ENCODE peak calls at places on chromosomes 16 and 17, in seven cellular contexts. S is heart right ventricle, N is astrocyte, Q is body of pancreas, G is transverse colon, I is H9, X is PC-3. K is an unnamed sample.
A peak's percentile ranks its signal among the peaks of the same experiment; 100 is the strongest.

GRCh38 chr16:67897231-67897630 is 4.2 kb downstream of the PSKH1 start:
- DNase-seq in I (no peak), X (no peak), S (peak; percentile 42), Q (no peak), G (no peak), N (peak; percentile 51), K (no peak)

GRCh38 chr17:7374353-7374752 is 6.5 kb upstream of the TNK1 start:
- DNase-seq in S (no peak), N (no peak), I (no peak), X (no peak), Q (no peak), G (no peak), K (no peak)

GRCh38 chr16:87108278-87108677 is 208.9 kb downstream of the C16orf95 start:
- DNase-seq in I (no peak), X (no peak), G (no peak), S (no peak), N (no peak), Q (no peak), K (no peak)

GRCh38 chr16:4693956-4694663 is 748 bp downstream of the NUDT16L1 start:
- DNase-seq in I (peak; percentile 49), S (no peak), N (peak; percentile 37), Q (peak; percentile 58), G (peak; percentile 56), X (peak; percentile 21), K (peak; percentile 37)

GRCh38 chr16:24731722-24732419 is 2.4 kb downstream of the TNRC6A start:
- DNase-seq in G (no peak), Q (peak; percentile 61), I (no peak), X (no peak), N (no peak), S (peak; percentile 55), K (no peak)

GRCh38 chr17:8117367-8117979 is 841 bp downstream of the ALOXE3 start:
- DNase-seq in Q (no peak), S (peak; percentile 14), N (no peak), I (peak; percentile 71), X (no peak), G (no peak), K (no peak)

GRCh38 chr16:85574672-85575475 is 38.2 kb upstream of the GSE1 start:
- DNase-seq in I (no peak), X (no peak), N (no peak), Q (peak; percentile 52), S (no peak), G (no peak), K (no peak)

GRCh38 chr16:1158456-1159324 is 5.8 kb downstream of the CACNA1H start:
- DNase-seq in S (peak; percentile 76), I (no peak), G (peak; percentile 60), Q (peak; percentile 72), X (no peak), N (no peak), K (no peak)

GRCh38 chr17:12964162-12964561 is 53.7 kb downstream of the ELAC2 start:
- DNase-seq in S (no peak), N (no peak), X (no peak), Q (no peak), I (no peak), G (no peak), K (no peak)

GRCh38 chr17:45895304-45895968 is 1.1 kb downstream of the MAPT start:
- DNase-seq in S (no peak), X (peak; percentile 31), Q (peak; percentile 20), N (no peak), I (peak; percentile 59), G (no peak), K (no peak)

GRCh38 chr16:88905563-88905962 is 39.1 kb upstream of the PABPN1L start:
- DNase-seq in X (no peak), Q (no peak), G (no peak), S (no peak), N (no peak), I (peak; percentile 76), K (no peak)

GRCh38 chr17:68790931-68791330 is 164.3 kb downstream of the ABCA8 start:
- DNase-seq in Q (no peak), N (peak; percentile 42), X (no peak), I (no peak), S (peak; percentile 62), G (no peak), K (no peak)

DNA sequence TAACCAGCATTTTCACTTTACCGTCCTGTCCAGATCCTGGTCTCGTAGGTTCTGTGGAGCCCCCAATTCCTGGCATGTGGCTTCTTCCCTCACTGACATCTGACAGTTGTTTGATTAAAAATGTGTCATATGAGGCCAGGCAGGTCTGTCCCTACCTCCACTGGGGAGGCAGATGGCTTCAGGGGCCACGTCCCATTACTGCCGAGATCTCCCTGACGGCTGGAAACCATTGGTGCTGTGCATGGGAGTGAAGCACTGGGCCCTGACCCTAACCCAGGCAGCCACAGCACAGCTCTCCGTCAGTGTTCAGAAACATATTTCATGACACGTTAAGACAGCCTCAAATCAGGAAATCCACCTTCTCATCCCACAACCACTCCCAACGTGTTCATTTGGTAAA is 77.5 kb downstream of the GNAO1 start:
- DNase-seq in G (no peak), N (no peak), S (no peak), Q (no peak), I (no peak), X (no peak), K (no peak)
- H3K4me1 ChIP-seq in G (no peaks in the 10 kb centered on the region), N (peaks cover 15% of the 10 kb centered on the region), S (peaks cover 30% of the 10 kb centered on the region), Q (no peaks in the 10 kb centered on the region), I (peaks cover 9% of the 10 kb centered on the region), X (no peaks in the 10 kb centered on the region), K (peaks cover 5% of the 10 kb centered on the region)

GRCh38 chr17:43994272-43995149 is 9.9 kb upstream of the NAGS start:
- DNase-seq in X (peak; percentile 87), I (peak; percentile 86), Q (peak; percentile 70), G (peak; percentile 60), S (peak; percentile 54), N (no peak), K (peak; percentile 31)

GRCh38 chr17:43999024-43999423 is 5.4 kb upstream of the NAGS start:
- DNase-seq in N (no peak), I (no peak), X (no peak), G (no peak), S (no peak), Q (no peak), K (no peak)

GRCh38 chr17:43992641-43993040 is 11.8 kb upstream of the NAGS start:
- DNase-seq in S (no peak), N (no peak), I (no peak), Q (no peak), X (no peak), G (no peak), K (no peak)

GRCh38 chr17:43998552-43998951 is 5.9 kb upstream of the NAGS start:
- DNase-seq in I (no peak), Q (no peak), G (no peak), S (no peak), X (peak; percentile 39), N (peak; percentile 58), K (no peak)

DNA sequence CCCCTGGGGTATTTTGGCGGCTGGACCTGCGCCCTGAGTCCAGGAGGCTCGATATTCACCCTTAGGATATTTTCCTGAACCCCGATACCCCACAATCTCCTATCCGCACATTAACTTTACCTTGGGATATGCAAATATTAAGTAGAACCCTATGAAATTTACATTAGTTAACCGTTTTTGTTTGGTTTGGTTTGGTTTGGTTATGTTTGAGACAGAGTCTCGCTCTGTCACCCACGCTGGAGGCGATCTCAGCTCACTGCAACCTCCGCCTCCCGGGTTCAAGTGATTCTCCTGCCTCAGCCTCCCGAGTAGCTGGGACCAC is 9.3 kb upstream of the NAGS start:
- DNase-seq in I (no peak), X (no peak), G (no peak), Q (no peak), S (no peak), N (no peak), K (no peak)
- TF ChIP-seq CTCF in I (no peak), X (no peak), G (no peak), Q (no peak), S (no peak), N (no peak), K (peak; percentile 33)

DNA sequence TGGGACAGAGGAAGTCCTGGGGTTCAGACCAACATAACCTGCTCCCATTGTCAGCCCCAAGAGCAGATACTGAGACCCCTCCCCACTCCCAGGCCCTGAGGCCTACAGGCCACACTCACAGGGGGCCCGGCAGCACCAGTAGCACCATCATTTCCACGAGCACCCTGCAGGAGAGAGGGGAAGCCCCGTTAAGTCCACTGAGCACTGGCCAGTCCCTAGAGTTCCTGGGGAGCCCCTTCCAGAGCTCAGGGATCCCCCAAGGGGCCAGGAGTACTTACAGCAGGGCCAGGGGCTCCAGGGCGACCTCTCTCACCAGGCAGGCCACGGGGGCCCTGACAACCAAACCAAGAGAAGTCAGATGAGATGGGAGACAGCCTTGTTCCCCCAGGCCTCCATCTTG is 5.4 kb downstream of the COL1A1 start:
- DNase-seq in S (no peak), Q (no peak), X (no peak), G (no peak), N (no peak), I (no peak), K (no peak)
- H3K27ac ChIP-seq in S (peak overlapping the region; percentile 84), Q (no peak overlapping the region), X (no peak overlapping the region), G (peak overlapping the region; percentile 95), N (peak overlapping the region; percentile 98), I (no peak overlapping the region), K (no peak overlapping the region)

GRCh38 chr17:77450742-77451270 is 310.0 kb downstream of the SEC14L1 start:
- DNase-seq in X (no peak), G (no peak), Q (no peak), I (no peak), S (no peak), N (no peak), K (no peak)
- H3K4me1 ChIP-seq in X (peaks cover 19% of the 10 kb centered on the region), G (peaks cover 63% of the 10 kb centered on the region), Q (peaks cover 76% of the 10 kb centered on the region), I (peaks cover 11% of the 10 kb centered on the region), S (peaks cover 91% of the 10 kb centered on the region), N (peaks cover 82% of the 10 kb centered on the region), K (peaks cover 55% of the 10 kb centered on the region)

GRCh38 chr16:62870554-62870953 is 834.3 kb upstream of the CDH8 start:
- DNase-seq in G (no peak), I (no peak), N (no peak), X (no peak), Q (no peak), S (no peak), K (no peak)
- TF ChIP-seq CTCF in G (no peak), I (peak; percentile 33), N (no peak), X (no peak), Q (no peak), S (no peak), K (no peak)

GRCh38 chr17:49450735-49451134 is 36.1 kb upstream of the PHB1 start:
- DNase-seq in X (peak; percentile 43), I (no peak), G (no peak), N (peak; percentile 31), S (no peak), Q (no peak), K (no peak)
- H3K27ac ChIP-seq in X (no peak overlapping the region), I (no peak overlapping the region), G (no peak overlapping the region), N (no peak overlapping the region), S (no peak overlapping the region), Q (no peak overlapping the region), K (no peak overlapping the region)

K was measured in CD8-positive, alpha-beta T cell.